ENCODE peak calls at places on chromosomes 6 and 20, in six cellular contexts. M is suprapubic skin; K is heart left ventricle; N is stimulated activated naive CD4-positive, alpha-beta T cell treated with Interleukin-2 at 50 U/mL for 16 hours; W is HL-60; O is stimulated activated CD4-positive, alpha-beta T cell treated with anti-CD3 and anti-CD28 coated beads, Interleukin-4, amount 100 ng/mL, for 48 hours. F is an unnamed sample.

GRCh38 chr6:100913400-100914276 is 32.5 kb upstream of the ASCC3 start:
- DNase-seq in M (no peak), K (no peak), N (no peak), W (no peak), O (no peak), F (no peak)

GRCh38 chr6:81950877-81951276 is 198.4 kb upstream of the TENT5A start:
- DNase-seq in M (no peak), K (no peak), N (no peak), W (no peak), O (no peak), F (no peak)

GRCh38 chr6:82617648-82618047 is 254.0 kb downstream of the TPBG start:
- DNase-seq in M (no peak), K (no peak), N (no peak), W (no peak), O (no peak), F (no peak)

GRCh38 chr20:16349518-16350295 is 223.5 kb downstream of the KIF16B start:
- DNase-seq in M (no peak), K (no peak), N (no peak), W (no peak), O (no peak), F (no peak)

GRCh38 chr20:50278377-50278683 is 87.7 kb downstream of the CEBPB start:
- DNase-seq in M (no peak), K (no peak), N (no peak), W (no peak), O (no peak), F (no peak)

GRCh38 chr6:3850451-3851203 is 1.5 kb downstream of the FAM50B start:
- DNase-seq in M (no peak), K (no peak), N (peak), W (no peak), O (peak), F (no peak)

GRCh38 chr6:130913119-130913518 is 85.9 kb downstream of the SMLR1 start:
- DNase-seq in M (no peak), K (no peak), N (no peak), W (no peak), O (peak), F (no peak)

GRCh38 chr6:129345890-129346289 is 364.1 kb downstream of the ARHGAP18 start:
- DNase-seq in M (no peak), K (no peak), N (no peak), W (no peak), O (no peak), F (no peak)

GRCh38 chr20:32842688-32843524 is 15.8 kb upstream of the EFCAB8 start:
- DNase-seq in M (no peak), K (no peak), N (no peak), W (no peak), O (no peak), F (no peak)

GRCh38 chr6:31687860-31688693 is 7.2 kb upstream of the LY6G5C start:
- DNase-seq in M (no peak), K (no peak), N (no peak), W (no peak), O (no peak), F (no peak)

GRCh38 chr6:37396571-37397185 is 36.3 kb upstream of the CMTR1 start:
- DNase-seq in M (no peak), K (no peak), N (no peak), W (peak), O (no peak), F (no peak)

GRCh38 chr6:22081709-22082108 is 215.1 kb downstream of the PRL start:
- DNase-seq in M (no peak), K (no peak), N (no peak), W (no peak), O (no peak), F (no peak)

GRCh38 chr6:7238900-7239589 is 74.0 kb downstream of the SSR1 start:
- DNase-seq in M (peak), K (peak), N (peak), W (peak), O (peak), F (no peak)

GRCh38 chr6:28757429-28758045 is 166.2 kb downstream of the TRIM27 start:
- DNase-seq in M (no peak), K (no peak), N (no peak), W (no peak), O (no peak), F (no peak)

F was measured in GM12891.